ENCODE peak calls at places on chromosomes 4 and X, in four cellular contexts. C is OCI-LY7; H is activated CD8-positive, alpha-beta T cell treated with anti-CD3 and anti-CD28 coated beads, Interleukin-2, amount 10 ng/mL, durations not matched to agents 7 days and 5 days; K is HFF-Myc. Z is an unnamed sample.

GRCh38 chrX:132171881-132172280 is 44.1 kb upstream of the FRMD7 start:
- DNase-seq in K (no peak), C (no peak), H (no peak), Z (no peak)

GRCh38 chr4:137343221-137343620 is 189.1 kb downstream of the PCDH18 start:
- DNase-seq in H (no peak), C (no peak), K (no peak), Z (no peak)

GRCh38 chr4:150056569-150056968 is 21.7 kb upstream of the DCLK2 start:
- DNase-seq in H (no peak), K (no peak), C (no peak), Z (no peak)

GRCh38 chr4:38819569-38819968 is 15.0 kb upstream of the TLR1 start:
- DNase-seq in K (no peak), C (no peak), H (no peak), Z (no peak)

GRCh38 chr4:175767130-175767529 is 44.9 kb downstream of the GPM6A start:
- DNase-seq in K (no peak), H (no peak), C (no peak), Z (no peak)

GRCh38 chr4:140056015-140056414 is 98.0 kb downstream of the MAML3 start:
- DNase-seq in K (no peak), H (no peak), C (no peak), Z (no peak)

GRCh38 chr4:74016068-74016467 is 17.6 kb upstream of the CXCL5 start:
- DNase-seq in K (no peak), H (no peak), C (no peak), Z (no peak)

GRCh38 chrX:130625381-130625780 is 223.6 kb downstream of the RBMX2 start:
- DNase-seq in K (no peak), C (no peak), H (no peak), Z (no peak)

GRCh38 chr4:185210102-185210981 is 944 bp downstream of the SNX25 start:
- DNase-seq in K (no peak), H (peak), C (peak), Z (peak)

GRCh38 chr4:337932-338758 is 531 bp downstream of the ZNF141 start:
- DNase-seq in C (no peak), H (no peak), K (no peak), Z (peak)

GRCh38 chrX:1860936-1861670 is 246.2 kb downstream of the ASMT start:
- DNase-seq in C (no peak), H (no peak), K (no peak), Z (no peak)

GRCh38 chr4:2066011-2066551 is 7.0 kb downstream of the NAT8L start:
- DNase-seq in H (no peak), K (no peak), C (no peak), Z (no peak)

GRCh38 chr4:98262431-98262830 is 1.2 kb downstream of the RAP1GDS1 start:
- DNase-seq in H (no peak), C (peak), K (no peak), Z (no peak)

GRCh38 chr4:10554694-10555093 is 97.5 kb upstream of the ZNF518B start:
- DNase-seq in C (peak), K (peak), H (peak), Z (peak)

GRCh38 chr4:53908661-53909078 is 155.7 kb downstream of the CHIC2 start:
- DNase-seq in K (peak), C (peak), H (peak), Z (peak)

GRCh38 chr4:17230727-17231126 is 281.2 kb downstream of the QDPR start:
- DNase-seq in C (no peak), K (no peak), H (no peak), Z (no peak)

GRCh38 chr4:163107754-163108153 is 58.9 kb downstream of the NAF1 start:
- DNase-seq in H (peak), K (no peak), C (no peak), Z (peak)

GRCh38 chr4:102683846-102684581 is 76.8 kb downstream of the MANBA start:
- DNase-seq in K (no peak), C (no peak), H (no peak), Z (no peak)

GRCh38 chr4:62449538-62449937 is 1249.4 kb downstream of the ADGRL3 start:
- DNase-seq in C (no peak), H (no peak), K (no peak), Z (no peak)

GRCh38 chrX:23694606-23695005 is 27.3 kb downstream of the PRDX4 start:
- DNase-seq in K (peak), C (peak), H (peak), Z (peak)

Z was measured in NAMALWA.